ENCODE peak calls at places on chromosome 6, in six cellular contexts. One of them, this sample, is unnamed.

GRCh38 chr6:24537082-24537699 is 42.4 kb downstream of the ALDH5A1 start:
- DNase-seq in astrocyte: peak; percentile 25
- DNase-seq in A549: no peak
- DNase-seq in IMR-90: no peak
- DNase-seq in MM.1S: no peak
- DNase-seq in mesendoderm: no peak
- DNase-seq in this sample: peak; percentile 29

GRCh38 chr6:169070506-169071176 is 183.0 kb downstream of the THBS2 start:
- DNase-seq in astrocyte: peak; percentile 100
- DNase-seq in A549: peak; percentile 88
- DNase-seq in IMR-90: peak; percentile 100
- DNase-seq in MM.1S: no peak
- DNase-seq in mesendoderm: peak; percentile 22
- DNase-seq in this sample: peak; percentile 93

GRCh38 chr6:71419954-71420692 is 131.5 kb downstream of the OGFRL1 start:
- DNase-seq in astrocyte: no peak
- DNase-seq in A549: no peak
- DNase-seq in IMR-90: peak; percentile 35
- DNase-seq in MM.1S: peak; percentile 21
- DNase-seq in mesendoderm: peak; percentile 11
- DNase-seq in this sample: peak; percentile 37

GRCh38 chr6:39777661-39778060 is 14.5 kb upstream of the DAAM2 start:
- DNase-seq in astrocyte: no peak
- DNase-seq in A549: no peak
- DNase-seq in IMR-90: no peak
- DNase-seq in MM.1S: no peak
- DNase-seq in mesendoderm: no peak
- DNase-seq in this sample: no peak

GRCh38 chr6:109025639-109026038 is 69.0 kb downstream of the SESN1 start:
- DNase-seq in astrocyte: no peak
- DNase-seq in A549: no peak
- DNase-seq in IMR-90: no peak
- DNase-seq in MM.1S: no peak
- DNase-seq in mesendoderm: no peak
- DNase-seq in this sample: no peak

GRCh38 chr6:1820714-1821113 is 211.0 kb downstream of the FOXC1 start:
- DNase-seq in astrocyte: no peak
- DNase-seq in A549: no peak
- DNase-seq in IMR-90: no peak
- DNase-seq in MM.1S: no peak
- DNase-seq in mesendoderm: no peak
- DNase-seq in this sample: no peak

GRCh38 chr6:156657311-156657710 is 119.9 kb upstream of the ARID1B start:
- DNase-seq in astrocyte: no peak
- DNase-seq in A549: no peak
- DNase-seq in IMR-90: no peak
- DNase-seq in MM.1S: no peak
- DNase-seq in mesendoderm: no peak
- DNase-seq in this sample: no peak

GRCh38 chr6:74248966-74249365 is 553.0 kb downstream of the CD109 start:
- DNase-seq in astrocyte: no peak
- DNase-seq in A549: no peak
- DNase-seq in IMR-90: peak; percentile 25
- DNase-seq in MM.1S: no peak
- DNase-seq in mesendoderm: peak; percentile 3
- DNase-seq in this sample: peak; percentile 19

GRCh38 chr6:51472745-51473483 is 614.5 kb downstream of the PKHD1 start:
- DNase-seq in astrocyte: no peak
- DNase-seq in A549: no peak
- DNase-seq in IMR-90: no peak
- DNase-seq in MM.1S: no peak
- DNase-seq in mesendoderm: peak; percentile 88
- DNase-seq in this sample: peak; percentile 95

GRCh38 chr6:2171728-2172127 is 73.7 kb downstream of the GMDS start:
- DNase-seq in astrocyte: no peak
- DNase-seq in A549: no peak
- DNase-seq in IMR-90: no peak
- DNase-seq in MM.1S: no peak
- DNase-seq in mesendoderm: no peak
- DNase-seq in this sample: no peak

GRCh38 chr6:153980176-153980575 is 58.9 kb upstream of the OPRM1 start:
- DNase-seq in astrocyte: no peak
- DNase-seq in A549: no peak
- DNase-seq in IMR-90: no peak
- DNase-seq in MM.1S: no peak
- DNase-seq in mesendoderm: no peak
- DNase-seq in this sample: peak; percentile 8

GRCh38 chr6:79420054-79420453 is 117.2 kb downstream of the LCA5 start:
- DNase-seq in astrocyte: no peak
- DNase-seq in A549: no peak
- DNase-seq in IMR-90: no peak
- DNase-seq in MM.1S: no peak
- DNase-seq in mesendoderm: no peak
- DNase-seq in this sample: no peak
- H3K4me1 ChIP-seq in astrocyte: peaks cover 9% of the 10 kb centered on the region
- H3K4me1 ChIP-seq in A549: peaks cover 15% of the 10 kb centered on the region
- H3K4me1 ChIP-seq in IMR-90: peaks cover 2% of the 10 kb centered on the region
- H3K4me1 ChIP-seq in MM.1S: no peaks in the 10 kb centered on the region
- H3K4me1 ChIP-seq in mesendoderm: peaks cover under 1% of the 10 kb centered on the region
- H3K4me1 ChIP-seq in this sample: peaks cover 7% of the 10 kb centered on the region

GRCh38 chr6:43647613-43648012 is 2.8 kb downstream of the RSPH9 start:
- DNase-seq in astrocyte: no peak
- DNase-seq in A549: no peak
- DNase-seq in IMR-90: no peak
- DNase-seq in MM.1S: no peak
- DNase-seq in mesendoderm: no peak
- DNase-seq in this sample: no peak

GRCh38 chr6:43645613-43645964 is 753 bp downstream of the RSPH9 start:
- DNase-seq in astrocyte: no peak
- DNase-seq in A549: no peak
- DNase-seq in IMR-90: no peak
- DNase-seq in MM.1S: no peak
- DNase-seq in mesendoderm: no peak
- DNase-seq in this sample: no peak

GRCh38 chr6:43648248-43648647 is 3.4 kb downstream of the RSPH9 start:
- DNase-seq in astrocyte: no peak
- DNase-seq in A549: no peak
- DNase-seq in IMR-90: no peak
- DNase-seq in MM.1S: no peak
- DNase-seq in mesendoderm: no peak
- DNase-seq in this sample: no peak

GRCh38 chr6:43639984-43640800 is 4.6 kb downstream of the MAD2L1BP start:
- DNase-seq in astrocyte: no peak
- DNase-seq in A549: no peak
- DNase-seq in IMR-90: no peak
- DNase-seq in MM.1S: no peak
- DNase-seq in mesendoderm: no peak
- DNase-seq in this sample: no peak

DNA sequence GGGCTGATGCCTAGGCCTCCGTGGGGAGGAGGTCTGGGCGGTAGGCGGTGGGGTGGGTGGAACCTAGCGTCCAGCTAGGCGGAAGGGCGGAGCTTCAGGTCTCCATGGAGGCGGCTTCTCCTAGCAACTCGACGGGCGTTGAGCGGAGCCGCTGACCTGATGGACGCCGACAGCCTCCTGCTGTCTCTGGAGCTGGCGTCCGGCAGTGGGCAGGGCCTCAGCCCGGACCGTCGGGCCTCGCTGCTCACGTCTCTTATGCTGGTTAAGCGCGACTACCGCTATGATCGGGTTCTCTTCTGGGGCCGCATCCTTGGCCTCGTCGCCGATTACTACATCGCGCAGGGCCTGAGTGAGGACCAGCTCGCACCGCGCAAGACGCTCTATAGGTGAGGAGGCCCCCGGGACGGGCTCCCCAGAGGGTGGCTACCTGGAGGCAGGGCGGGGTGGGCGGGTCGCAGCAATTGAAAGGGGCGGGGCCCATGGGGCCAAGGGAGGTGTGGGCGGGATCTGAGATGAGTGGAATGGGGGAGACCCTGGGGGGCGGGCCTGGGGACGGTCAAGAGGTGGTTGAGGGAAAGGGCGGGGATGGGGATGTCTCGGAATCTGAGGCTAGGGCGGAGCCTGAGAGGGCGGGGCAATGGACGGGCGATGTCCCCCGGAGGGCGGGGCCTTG is at the start of gene RSPH9:
- DNase-seq in astrocyte: peak; percentile 55
- DNase-seq in A549: peak; percentile 66
- DNase-seq in IMR-90: peak; percentile 44
- DNase-seq in MM.1S: peak; percentile 33
- DNase-seq in mesendoderm: peak; percentile 96
- DNase-seq in this sample: no peak
- H3K4me2 ChIP-seq in astrocyte: peak within 1 kb of the TSS; percentile 82
- H3K4me2 ChIP-seq in A549: peak within 1 kb of the TSS; percentile 65
- H3K4me2 ChIP-seq in IMR-90: peak within 1 kb of the TSS; percentile 70
- H3K4me2 ChIP-seq in MM.1S: peak within 1 kb of the TSS; percentile 59
- H3K4me2 ChIP-seq in mesendoderm: peak within 1 kb of the TSS; percentile 81
- H3K4me2 ChIP-seq in this sample: no peak within 1 kb of the TSS

DNA sequence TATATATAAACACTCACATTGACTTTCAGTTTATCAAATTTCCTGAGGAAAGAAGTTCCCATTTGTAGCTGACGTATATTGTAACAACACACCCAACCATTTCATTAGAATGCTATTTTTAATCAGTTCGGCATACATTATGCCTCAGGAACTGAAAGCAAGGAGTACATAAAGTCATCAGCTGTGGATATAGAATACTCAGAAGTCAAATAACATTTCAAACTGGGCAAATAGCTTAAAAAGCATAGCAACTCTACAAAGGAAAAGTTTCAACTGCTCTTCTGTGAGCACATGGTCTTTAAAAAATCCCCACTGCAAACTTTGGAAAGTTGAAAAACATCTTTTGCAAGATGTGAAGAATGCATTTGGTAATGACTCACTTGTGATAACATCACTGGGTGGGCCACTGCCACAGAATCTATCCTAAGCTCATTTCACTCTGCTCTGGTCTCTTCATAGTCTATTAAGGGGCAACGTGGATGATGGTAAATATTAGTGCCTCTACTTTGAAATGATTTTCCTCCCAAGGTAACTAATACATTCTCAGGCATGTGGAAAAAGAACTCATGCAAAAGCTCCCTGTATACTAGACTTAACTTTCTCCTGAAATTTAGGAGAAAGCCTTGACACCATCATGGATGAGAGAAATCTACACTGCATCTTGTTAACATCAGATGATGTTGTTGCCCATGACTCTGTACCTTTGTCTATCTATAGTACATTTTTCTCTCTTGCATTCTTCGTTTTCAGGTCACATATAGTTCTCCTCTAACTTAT is 49.2 kb downstream of the FYN start:
- DNase-seq in astrocyte: peak; percentile 81
- DNase-seq in A549: no peak
- DNase-seq in IMR-90: peak; percentile 86
- DNase-seq in MM.1S: no peak
- DNase-seq in mesendoderm: peak; percentile 49
- DNase-seq in this sample: peak; percentile 50
- H3K4me1 ChIP-seq in astrocyte: peaks cover 25% of the 10 kb centered on the region
- H3K4me1 ChIP-seq in A549: no peaks in the 10 kb centered on the region
- H3K4me1 ChIP-seq in IMR-90: peaks cover 15% of the 10 kb centered on the region
- H3K4me1 ChIP-seq in MM.1S: peaks cover 10% of the 10 kb centered on the region
- H3K4me1 ChIP-seq in mesendoderm: peaks cover 2% of the 10 kb centered on the region
- H3K4me1 ChIP-seq in this sample: peaks cover 16% of the 10 kb centered on the region

DNA sequence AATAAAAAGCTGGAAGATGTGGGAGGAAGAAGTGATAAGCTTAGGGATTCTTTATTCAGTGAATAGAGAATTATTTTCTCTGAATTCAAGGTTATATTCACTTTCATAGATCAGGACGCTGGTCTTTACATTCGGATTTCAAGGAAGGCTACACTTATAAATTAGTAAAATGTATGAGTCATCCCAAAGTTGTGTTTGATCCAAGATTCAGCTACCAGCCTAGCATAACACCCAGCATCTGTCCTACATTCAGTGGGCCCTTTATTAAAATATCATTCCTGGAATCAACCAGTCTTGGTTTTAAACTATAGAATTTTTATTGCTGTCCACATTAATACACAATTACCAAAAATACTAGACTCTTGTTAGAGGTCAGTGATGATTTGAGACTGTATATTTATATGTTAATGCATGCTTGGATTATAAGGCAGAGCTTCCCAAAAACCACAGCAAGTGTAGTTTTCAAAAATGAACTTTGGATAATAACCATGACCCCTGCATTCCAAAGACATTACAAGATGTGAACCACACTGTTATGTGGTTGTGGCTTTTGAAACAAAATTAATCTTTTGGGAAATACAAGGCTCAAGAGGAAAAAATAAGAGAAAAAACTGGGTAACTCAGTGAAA is 210.7 kb upstream of the CNR1 start:
- DNase-seq in astrocyte: peak; percentile 91
- DNase-seq in A549: no peak
- DNase-seq in IMR-90: peak; percentile 6
- DNase-seq in MM.1S: no peak
- DNase-seq in mesendoderm: no peak
- DNase-seq in this sample: peak; percentile 60
- H3K4me2 ChIP-seq in astrocyte: peak overlapping the region; percentile 61
- H3K4me2 ChIP-seq in A549: peak overlapping the region; percentile 50
- H3K4me2 ChIP-seq in IMR-90: no peak overlapping the region
- H3K4me2 ChIP-seq in MM.1S: no peak overlapping the region
- H3K4me2 ChIP-seq in mesendoderm: no peak overlapping the region
- H3K4me2 ChIP-seq in this sample: peak overlapping the region; percentile 44